ENCODE peak calls at places on chromosomes 12 and 14, in four cellular contexts. M is left cardiac atrium, K is Right ventricle myocardium superior, W is EH. S is an unnamed sample.

GRCh38 chr12:49230176-49230575 is 34.7 kb upstream of the TUBA1C start:
- DNase-seq in M (no peak), K (no peak), W (no peak), S (no peak)

GRCh38 chr12:45415393-45415817 is 199.5 kb downstream of the ANO6 start:
- DNase-seq in M (peak), K (no peak), W (peak), S (no peak)

GRCh38 chr14:69660344-69661193 is 49.2 kb downstream of the SUSD6 start:
- DNase-seq in M (no peak), K (no peak), W (no peak), S (no peak)

GRCh38 chr12:75571651-75572050 is 60.2 kb upstream of the KRR1 start:
- DNase-seq in M (no peak), K (no peak), W (no peak), S (no peak)

GRCh38 chr12:54631988-54632728 is 2.5 kb downstream of the LACRT start:
- DNase-seq in M (no peak), K (no peak), W (no peak), S (no peak)

GRCh38 chr14:72010474-72010873 is 78.2 kb downstream of the RGS6 start:
- DNase-seq in M (no peak), K (no peak), W (no peak), S (no peak)

GRCh38 chr14:101276309-101277091 is 284.8 kb upstream of the DIO3 start:
- DNase-seq in M (no peak), K (no peak), W (no peak), S (no peak)

GRCh38 chr14:55352201-55352600 is 59.4 kb downstream of the ATG14 start:
- DNase-seq in M (no peak), K (no peak), W (no peak), S (no peak)

GRCh38 chr12:115598827-115599226 is 678.7 kb downstream of the MED13L start:
- DNase-seq in M (no peak), K (no peak), W (no peak), S (no peak)

GRCh38 chr12:26786491-26787124 is 46.4 kb downstream of the ITPR2 start:
- DNase-seq in M (peak), K (no peak), W (peak), S (no peak)

GRCh38 chr12:25477217-25477616 is 75.9 kb downstream of the LMNTD1 start:
- DNase-seq in M (no peak), K (no peak), W (no peak), S (no peak)

GRCh38 chr14:101810897-101811620 is 49.5 kb downstream of the PPP2R5C start:
- DNase-seq in M (no peak), K (no peak), W (peak), S (no peak)

GRCh38 chr12:80700327-80700726 is 7.1 kb upstream of the MYF6 start:
- DNase-seq in M (no peak), K (no peak), W (no peak), S (no peak)

GRCh38 chr12:3743803-3744202 is 9.1 kb downstream of the CRACR2A start:
- DNase-seq in M (no peak), K (no peak), W (peak), S (no peak)

GRCh38 chr14:29630566-29631160 is 297.0 kb downstream of the PRKD1 start:
- DNase-seq in M (no peak), K (no peak), W (peak), S (no peak)

GRCh38 chr14:77158175-77158908 is 16.8 kb upstream of the ZDHHC22 start:
- DNase-seq in M (peak), K (peak), W (peak), S (no peak)

GRCh38 chr12:113070117-113070906 is 13.8 kb downstream of the DTX1 start:
- DNase-seq in M (peak), K (no peak), W (no peak), S (peak)

GRCh38 chr12:106106129-106106566 is 32.6 kb downstream of the NUAK1 start:
- DNase-seq in M (no peak), K (no peak), W (peak), S (no peak)

GRCh38 chr14:98582276-98582675 is 689.7 kb downstream of the BCL11B start:
- DNase-seq in M (no peak), K (no peak), W (no peak), S (no peak)

GRCh38 chr14:65069874-65070709 is 32.2 kb downstream of the MAX start:
- DNase-seq in M (no peak), K (no peak), W (no peak), S (no peak)

GRCh38 chr12:83850531-83850930 is 1062.1 kb downstream of the SLC6A15 start:
- DNase-seq in M (no peak), K (no peak), W (peak), S (no peak)

GRCh38 chr14:32508281-32508680 is 179.2 kb downstream of the AKAP6 start:
- DNase-seq in M (no peak), K (no peak), W (peak), S (no peak)

S was measured in kidney.